ENCODE peak calls at places on chromosome 1, in ten cellular contexts. V is pancreas, O is foreskin fibroblast, J is choroid plexus epithelial cell, S is breast epithelium, M is right lobe of liver, I is AG04450, A is bronchial epithelial cell, G is cardiac muscle cell, L is uterus. W is an unnamed sample.
A peak's percentile ranks its signal among the peaks of the same experiment; 100 is the strongest.

GRCh38 chr1:119097380-119097779 is 43.1 kb downstream of the WARS2 start:
- DNase-seq in I (no peak), O (peak; percentile 49), M (no peak), S (no peak), G (peak; percentile 75), V (no peak), A (peak; percentile 23), J (peak; percentile 83), L (no peak), W (peak; percentile 77)

GRCh38 chr1:158248771-158249170 is 5.5 kb upstream of the CD1A start:
- DNase-seq in S (no peak), M (no peak), O (no peak), V (no peak), L (no peak), G (no peak), I (no peak), J (no peak), A (no peak), W (no peak)

GRCh38 chr1:100752806-100753205 is 33.3 kb downstream of the VCAM1 start:
- DNase-seq in M (no peak), L (no peak), V (no peak), A (no peak), O (no peak), S (no peak), J (no peak), I (no peak), G (peak; percentile 72), W (no peak)

GRCh38 chr1:60634106-60634505 is 448.3 kb upstream of the NFIA start:
- DNase-seq in S (no peak), J (no peak), L (no peak), V (peak; percentile 10), I (no peak), A (no peak), M (no peak), O (no peak), G (no peak), W (no peak)

GRCh38 chr1:33222381-33222780 is 33.9 kb upstream of the ZNF362 start:
- DNase-seq in A (peak; percentile 54), G (no peak), L (no peak), V (no peak), M (no peak), I (no peak), S (no peak), O (no peak), J (no peak), W (no peak)

GRCh38 chr1:21341022-21341421 is 50.8 kb upstream of the ECE1 start:
- DNase-seq in M (no peak), G (no peak), I (no peak), A (no peak), L (no peak), S (no peak), V (no peak), O (no peak), J (no peak), W (no peak)

GRCh38 chr1:53121319-53122172 is 20.9 kb downstream of the SLC1A7 start:
- DNase-seq in M (no peak), L (peak; percentile 88), J (peak; percentile 34), V (no peak), S (peak; percentile 23), G (peak; percentile 77), I (no peak), O (peak; percentile 61), A (no peak), W (peak; percentile 61)

GRCh38 chr1:67441739-67442286 is 11.6 kb upstream of the SERBP1 start:
- DNase-seq in S (no peak), O (no peak), G (no peak), I (no peak), J (no peak), V (no peak), L (no peak), A (no peak), M (no peak), W (no peak)

GRCh38 chr1:50529510-50529909 is 106.3 kb upstream of the DMRTA2 start:
- DNase-seq in V (no peak), J (no peak), G (no peak), S (no peak), O (no peak), M (no peak), A (no peak), I (no peak), L (no peak), W (no peak)

GRCh38 chr1:6162773-6163172 is 17.3 kb downstream of the CHD5 start:
- DNase-seq in V (no peak), I (no peak), L (no peak), O (no peak), G (no peak), A (no peak), S (no peak), J (no peak), M (no peak), W (no peak)
- TF ChIP-seq CTCF in V (no peak), I (no peak), L (no peak), O (no peak), G (no peak), A (no peak), S (no peak), J (no peak), M (no peak), W (no peak)

GRCh38 chr1:202131956-202132821 is 9.5 kb downstream of the GPR37L1 start:
- DNase-seq in O (peak; percentile 47), J (peak; percentile 36), S (peak; percentile 83), G (no peak), I (no peak), V (peak; percentile 42), M (no peak), L (peak; percentile 80), A (peak; percentile 42), W (no peak)
- H3K4me3 ChIP-seq in O (no peak overlapping the region), J (no peak overlapping the region), S (peak overlapping the region; percentile 24), G (no peak overlapping the region), I (no peak overlapping the region), V (no peak overlapping the region), M (no peak overlapping the region), L (no peak overlapping the region), A (no peak overlapping the region), W (no peak overlapping the region)

GRCh38 chr1:83639785-83640184 is 359.1 kb downstream of the TTLL7 start:
- DNase-seq in V (no peak), L (no peak), A (no peak), O (no peak), G (no peak), M (no peak), J (no peak), I (no peak), S (no peak), W (no peak)
- TF ChIP-seq CTCF in V (no peak), L (no peak), A (no peak), O (no peak), G (no peak), M (peak; percentile 17), J (no peak), I (no peak), S (no peak), W (no peak)

GRCh38 chr1:211606914-211607751 is 28.2 kb upstream of the SLC30A1 start:
- DNase-seq in L (no peak), S (no peak), A (no peak), M (no peak), I (no peak), V (no peak), O (peak; percentile 43), J (peak; percentile 70), G (peak; percentile 88), W (no peak)
- H3K4me3 ChIP-seq in L (no peak overlapping the region), S (no peak overlapping the region), A (no peak overlapping the region), M (no peak overlapping the region), I (no peak overlapping the region), V (no peak overlapping the region), O (no peak overlapping the region), J (no peak overlapping the region), G (no peak overlapping the region), W (no peak overlapping the region)

DNA sequence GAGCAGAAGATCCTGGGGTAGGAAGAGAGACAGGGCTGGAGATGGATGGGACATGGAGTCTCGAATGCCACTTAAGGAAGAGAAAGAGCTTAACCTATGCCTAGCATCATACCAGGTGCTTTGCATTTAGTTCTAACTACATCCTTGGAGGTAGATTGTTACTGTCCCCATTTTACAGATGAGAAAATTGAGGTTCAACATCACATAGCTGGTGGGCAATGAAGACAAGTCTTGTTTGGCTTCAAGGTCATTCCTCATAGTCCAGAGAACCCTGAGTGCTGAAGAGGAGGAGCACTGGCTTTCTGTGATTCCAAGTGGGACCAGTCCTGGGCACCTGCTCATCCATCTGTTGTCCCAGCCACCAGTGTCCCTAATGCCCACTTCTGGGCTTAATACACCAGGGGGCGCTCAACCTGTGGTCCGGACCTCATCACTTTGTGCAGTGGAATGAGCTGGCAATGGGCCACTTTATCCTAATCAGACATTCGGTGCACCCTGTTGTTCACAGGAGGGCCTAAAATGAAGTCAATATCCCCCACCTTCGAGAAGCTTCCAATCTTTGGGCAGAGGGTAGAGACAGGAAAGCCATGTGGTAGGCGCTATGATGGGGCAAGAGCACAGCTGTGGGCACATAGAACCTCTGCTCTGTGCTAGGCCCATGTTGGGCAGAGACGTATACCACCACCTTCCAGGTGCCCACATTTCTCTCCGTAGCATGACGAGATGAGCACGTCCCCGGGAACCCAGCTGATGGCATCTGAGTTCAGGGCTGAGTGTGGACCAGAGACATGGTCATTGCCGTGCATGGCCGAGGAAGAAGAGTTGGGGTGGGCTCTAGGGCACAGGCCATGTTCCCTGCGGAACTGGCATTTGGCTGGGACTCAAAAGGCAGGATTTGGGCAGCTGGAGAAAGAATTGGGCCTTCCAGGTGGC is 9.2 kb downstream of the RPS6KA1 start:
- DNase-seq in A (peak; percentile 26), I (no peak), S (no peak), G (peak; percentile 64), L (no peak), J (peak; percentile 49), V (peak; percentile 51), M (peak; percentile 48), O (peak; percentile 58), W (peak; percentile 53)
- TF ChIP-seq CTCF in A (peak; percentile 59), I (peak; percentile 55), S (no peak), G (peak; percentile 62), L (no peak), J (peak; percentile 68), V (no peak), M (peak; percentile 51), O (peak; percentile 49), W (peak; percentile 54)

GRCh38 chr1:18201997-18202719 is 94.6 kb downstream of the IGSF21 start:
- DNase-seq in S (no peak), O (no peak), A (no peak), I (no peak), J (no peak), G (no peak), L (no peak), V (no peak), M (no peak), W (no peak)
- H3K4me3 ChIP-seq in S (no peak overlapping the region), O (no peak overlapping the region), A (no peak overlapping the region), I (no peak overlapping the region), J (no peak overlapping the region), G (no peak overlapping the region), L (no peak overlapping the region), V (no peak overlapping the region), M (no peak overlapping the region), W (no peak overlapping the region)

GRCh38 chr1:153058154-153058553 is 842 bp upstream of the SPRR2A start:
- DNase-seq in S (no peak), G (no peak), M (no peak), A (peak; percentile 13), L (no peak), I (no peak), O (no peak), J (no peak), V (no peak), W (no peak)
- TF ChIP-seq CTCF in S (no peak), G (no peak), M (no peak), A (no peak), L (no peak), I (no peak), O (no peak), J (no peak), V (no peak), W (no peak)

W was measured in fibroblast of mammary gland.